ENCODE peak calls at places on chromosomes 16 and 17, in nine cellular contexts. D is Karpas-422; J is stimulated activated CD8-positive, alpha-beta memory T cell treated with anti-CD3 and anti-CD28 coated beads, Interleukin-4, amount 100 ng/mL, for 1 hour; F is fibroblast of villous mesenchyme; U is IMR-90; A is cardiac muscle cell; M is ACHN; S is GM13977; Q is CD8-positive, alpha-beta memory T cell. R is an unnamed sample.

GRCh38 chr17:68389041-68389440 is 68.3 kb downstream of the WIPI1 start:
- DNase-seq in M (no peak), J (no peak), A (no peak), D (no peak), S (no peak), F (no peak), U (no peak), Q (no peak), R (no peak)

GRCh38 chr17:42342242-42343008 is 45.8 kb downstream of the STAT3 start:
- DNase-seq in Q (no peak), F (peak; percentile 69), U (peak; percentile 71), D (no peak), M (no peak), J (no peak), A (no peak), S (no peak), R (no peak)

GRCh38 chr16:15907863-15908478 is 19.6 kb upstream of the CEP20 start:
- DNase-seq in J (no peak), D (peak; percentile 98), F (peak; percentile 26), U (peak; percentile 11), A (peak; percentile 28), Q (peak; percentile 4), S (peak; percentile 88), M (peak; percentile 64), R (no peak)

GRCh38 chr17:4948997-4949320 is 629 bp upstream of the PFN1 start:
- DNase-seq in A (peak; percentile 95), S (peak; percentile 93), F (peak; percentile 91), D (peak; percentile 96), Q (peak; percentile 65), M (peak; percentile 93), U (peak; percentile 89), J (no peak), R (peak; percentile 80)

GRCh38 chr17:44830359-44831269 is 527 bp upstream of the GJC1 start:
- DNase-seq in J (no peak), A (peak; percentile 52), F (peak; percentile 41), U (no peak), D (no peak), M (peak; percentile 50), S (peak; percentile 28), Q (no peak), R (no peak)

GRCh38 chr17:35801583-35802224 is 6.3 kb upstream of the MMP28 start:
- DNase-seq in U (no peak), D (no peak), M (no peak), S (no peak), J (no peak), Q (no peak), A (peak; percentile 93), F (peak; percentile 98), R (peak; percentile 59)

GRCh38 chr17:80254396-80255241 is 6.0 kb upstream of the RNF213 start:
- DNase-seq in U (peak; percentile 91), F (peak; percentile 92), D (no peak), M (peak; percentile 100), S (peak; percentile 65), A (peak; percentile 74), Q (peak; percentile 36), J (no peak), R (peak; percentile 38)

GRCh38 chr16:84839956-84840355 is 20.2 kb downstream of the CRISPLD2 start:
- DNase-seq in Q (no peak), D (no peak), J (no peak), F (peak; percentile 66), S (no peak), A (peak; percentile 74), U (peak; percentile 86), M (peak; percentile 99), R (no peak)

GRCh38 chr16:30041841-30042240 is 10.8 kb upstream of the TLCD3B start:
- DNase-seq in M (peak; percentile 51), J (no peak), D (peak; percentile 72), A (peak; percentile 69), Q (no peak), S (no peak), F (peak; percentile 60), U (peak; percentile 46), R (no peak)

GRCh38 chr16:31200821-31201510 is 1.6 kb downstream of the PYCARD start:
- DNase-seq in U (no peak), J (no peak), M (no peak), A (no peak), Q (peak; percentile 34), S (no peak), F (peak; percentile 26), D (peak; percentile 77), R (no peak)

GRCh38 chr17:39750131-39751015 is 12.6 kb downstream of the GRB7 start:
- DNase-seq in D (no peak), J (no peak), F (no peak), A (no peak), S (peak; percentile 8), U (no peak), M (no peak), Q (no peak), R (no peak)

GRCh38 chr17:62892870-62893338 is 73.1 kb upstream of the TANC2 start:
- DNase-seq in U (peak; percentile 93), M (peak; percentile 29), D (peak; percentile 43), Q (no peak), F (peak; percentile 88), S (no peak), J (no peak), A (peak; percentile 79), R (no peak)

GRCh38 chr16:66746682-66747081 is 4.7 kb downstream of the DYNC1LI2 start:
- DNase-seq in Q (no peak), M (no peak), A (peak; percentile 37), S (no peak), D (no peak), U (no peak), J (no peak), F (peak; percentile 15), R (no peak)